ENCODE peak calls at places on chromosomes 12 and 14, in seven cellular contexts. One of them, this sample, is unnamed.

GRCh38 chr14:47277703-47278102 is 397.7 kb downstream of the MDGA2 start:
- DNase-seq in AG10803: no peak
- DNase-seq in stomach: no peak
- DNase-seq in colonic mucosa: no peak
- DNase-seq in body of pancreas: no peak
- DNase-seq in lung: peak
- DNase-seq in tibial nerve: no peak
- DNase-seq in this sample: no peak

GRCh38 chr14:22814945-22815713 is at the start of gene SLC7A7:
- DNase-seq in AG10803: peak
- DNase-seq in stomach: no peak
- DNase-seq in colonic mucosa: peak
- DNase-seq in body of pancreas: no peak
- DNase-seq in lung: peak
- DNase-seq in tibial nerve: no peak
- DNase-seq in this sample: no peak

GRCh38 chr12:49049566-49050224 is 10.9 kb downstream of the KMT2D start:
- DNase-seq in AG10803: peak
- DNase-seq in stomach: no peak
- DNase-seq in colonic mucosa: no peak
- DNase-seq in body of pancreas: no peak
- DNase-seq in lung: no peak
- DNase-seq in tibial nerve: no peak
- DNase-seq in this sample: no peak

GRCh38 chr12:60230103-60230502 is 634.3 kb downstream of the SLC16A7 start:
- DNase-seq in AG10803: peak
- DNase-seq in stomach: no peak
- DNase-seq in colonic mucosa: no peak
- DNase-seq in body of pancreas: no peak
- DNase-seq in lung: no peak
- DNase-seq in tibial nerve: no peak
- DNase-seq in this sample: no peak

GRCh38 chr12:111094157-111094772 is 173.9 kb upstream of the MYL2 start:
- DNase-seq in AG10803: no peak
- DNase-seq in stomach: no peak
- DNase-seq in colonic mucosa: no peak
- DNase-seq in body of pancreas: no peak
- DNase-seq in lung: no peak
- DNase-seq in tibial nerve: no peak
- DNase-seq in this sample: no peak

GRCh38 chr12:124520896-124521295 is 46.5 kb downstream of the NCOR2 start:
- DNase-seq in AG10803: no peak
- DNase-seq in stomach: no peak
- DNase-seq in colonic mucosa: no peak
- DNase-seq in body of pancreas: no peak
- DNase-seq in lung: no peak
- DNase-seq in tibial nerve: no peak
- DNase-seq in this sample: no peak

GRCh38 chr12:15693233-15693911 is 95.8 kb downstream of the EPS8 start:
- DNase-seq in AG10803: no peak
- DNase-seq in stomach: no peak
- DNase-seq in colonic mucosa: no peak
- DNase-seq in body of pancreas: no peak
- DNase-seq in lung: no peak
- DNase-seq in tibial nerve: no peak
- DNase-seq in this sample: no peak

GRCh38 chr14:20623798-20624197 is 17.7 kb downstream of the OR6S1 start:
- DNase-seq in AG10803: no peak
- DNase-seq in stomach: no peak
- DNase-seq in colonic mucosa: no peak
- DNase-seq in body of pancreas: no peak
- DNase-seq in lung: no peak
- DNase-seq in tibial nerve: no peak
- DNase-seq in this sample: no peak

GRCh38 chr14:68898248-68899032 is 80.7 kb downstream of the ACTN1 start:
- DNase-seq in AG10803: no peak
- DNase-seq in stomach: no peak
- DNase-seq in colonic mucosa: no peak
- DNase-seq in body of pancreas: no peak
- DNase-seq in lung: no peak
- DNase-seq in tibial nerve: no peak
- DNase-seq in this sample: no peak

GRCh38 chr12:92338671-92339070 is 193.0 kb upstream of the BTG1 start:
- DNase-seq in AG10803: peak
- DNase-seq in stomach: no peak
- DNase-seq in colonic mucosa: no peak
- DNase-seq in body of pancreas: no peak
- DNase-seq in lung: no peak
- DNase-seq in tibial nerve: no peak
- DNase-seq in this sample: no peak

GRCh38 chr12:78038986-78039385 is 208.3 kb downstream of the NAV3 start:
- DNase-seq in AG10803: no peak
- DNase-seq in stomach: no peak
- DNase-seq in colonic mucosa: no peak
- DNase-seq in body of pancreas: no peak
- DNase-seq in lung: no peak
- DNase-seq in tibial nerve: no peak
- DNase-seq in this sample: no peak

GRCh38 chr12:76726626-76727025 is 37.3 kb upstream of the ZDHHC17 start:
- DNase-seq in AG10803: no peak
- DNase-seq in stomach: no peak
- DNase-seq in colonic mucosa: no peak
- DNase-seq in body of pancreas: no peak
- DNase-seq in lung: no peak
- DNase-seq in tibial nerve: no peak
- DNase-seq in this sample: no peak

GRCh38 chr12:75705749-75706719 is 194.6 kb upstream of the KRR1 start:
- DNase-seq in AG10803: peak
- DNase-seq in stomach: no peak
- DNase-seq in colonic mucosa: peak
- DNase-seq in body of pancreas: no peak
- DNase-seq in lung: peak
- DNase-seq in tibial nerve: no peak
- DNase-seq in this sample: no peak

GRCh38 chr14:37114559-37114958 is 57.8 kb downstream of the SLC25A21 start:
- DNase-seq in AG10803: no peak
- DNase-seq in stomach: no peak
- DNase-seq in colonic mucosa: no peak
- DNase-seq in body of pancreas: no peak
- DNase-seq in lung: no peak
- DNase-seq in tibial nerve: no peak
- DNase-seq in this sample: no peak

GRCh38 chr14:37122288-37122687 is 50.1 kb downstream of the SLC25A21 start:
- DNase-seq in AG10803: peak
- DNase-seq in stomach: no peak
- DNase-seq in colonic mucosa: no peak
- DNase-seq in body of pancreas: no peak
- DNase-seq in lung: no peak
- DNase-seq in tibial nerve: no peak
- DNase-seq in this sample: no peak

GRCh38 chr14:37114039-37114438 is 58.4 kb downstream of the SLC25A21 start:
- DNase-seq in AG10803: peak
- DNase-seq in stomach: no peak
- DNase-seq in colonic mucosa: no peak
- DNase-seq in body of pancreas: no peak
- DNase-seq in lung: no peak
- DNase-seq in tibial nerve: no peak
- DNase-seq in this sample: peak

GRCh38 chr14:37118673-37119366 is 53.6 kb downstream of the SLC25A21 start:
- DNase-seq in AG10803: no peak
- DNase-seq in stomach: no peak
- DNase-seq in colonic mucosa: no peak
- DNase-seq in body of pancreas: no peak
- DNase-seq in lung: no peak
- DNase-seq in tibial nerve: no peak
- DNase-seq in this sample: no peak

DNA sequence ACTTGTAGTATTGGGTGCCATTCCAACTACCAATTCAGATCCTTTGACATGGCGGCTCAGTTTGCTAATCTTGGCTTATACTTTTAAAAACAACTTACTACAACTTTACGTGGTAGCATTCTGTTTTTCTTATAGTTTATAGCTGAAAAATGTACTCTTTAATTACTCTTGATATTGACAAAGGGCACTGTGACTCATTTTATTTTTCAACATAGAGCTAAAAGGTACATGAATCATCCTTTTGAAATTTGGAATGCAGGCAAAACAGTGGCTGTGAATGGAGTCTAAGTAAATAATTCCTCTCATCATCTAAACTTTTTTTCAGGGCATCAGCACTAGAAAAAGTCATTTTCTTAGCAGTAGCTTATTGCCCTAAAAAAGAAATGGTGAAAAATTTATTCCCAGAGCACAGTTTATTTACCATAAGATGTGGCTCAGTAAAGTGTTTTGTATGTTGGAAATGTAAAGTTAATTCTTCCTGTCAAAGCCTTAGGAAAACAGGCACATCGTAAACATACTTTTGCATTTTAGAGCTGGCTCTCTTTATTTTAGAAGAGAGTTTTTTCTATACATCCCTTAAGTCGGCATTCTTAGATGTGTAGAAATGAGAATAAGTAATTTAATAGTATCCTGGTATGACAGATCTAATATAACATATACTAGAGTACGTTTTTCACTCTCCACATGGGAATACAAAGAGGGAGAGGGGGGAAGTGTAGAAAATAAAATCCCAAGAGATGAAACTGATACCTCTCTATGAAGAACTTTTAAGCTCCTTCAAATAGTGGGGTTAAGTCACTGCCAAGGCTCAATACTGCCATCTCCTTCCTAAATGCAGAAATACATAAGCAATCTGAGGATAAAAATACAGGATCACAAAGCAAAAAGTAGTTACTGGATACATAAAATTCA is 55.2 kb downstream of the SLC25A21 start:
- DNase-seq in AG10803: peak
- DNase-seq in stomach: no peak
- DNase-seq in colonic mucosa: no peak
- DNase-seq in body of pancreas: no peak
- DNase-seq in lung: no peak
- DNase-seq in tibial nerve: no peak
- DNase-seq in this sample: no peak
- TF ChIP-seq CTCF in AG10803: peak
- TF ChIP-seq CTCF in stomach: no peak
- TF ChIP-seq CTCF in colonic mucosa: no peak
- TF ChIP-seq CTCF in body of pancreas: no peak
- TF ChIP-seq CTCF in lung: no peak
- TF ChIP-seq CTCF in tibial nerve: peak
- TF ChIP-seq CTCF in this sample: peak

DNA sequence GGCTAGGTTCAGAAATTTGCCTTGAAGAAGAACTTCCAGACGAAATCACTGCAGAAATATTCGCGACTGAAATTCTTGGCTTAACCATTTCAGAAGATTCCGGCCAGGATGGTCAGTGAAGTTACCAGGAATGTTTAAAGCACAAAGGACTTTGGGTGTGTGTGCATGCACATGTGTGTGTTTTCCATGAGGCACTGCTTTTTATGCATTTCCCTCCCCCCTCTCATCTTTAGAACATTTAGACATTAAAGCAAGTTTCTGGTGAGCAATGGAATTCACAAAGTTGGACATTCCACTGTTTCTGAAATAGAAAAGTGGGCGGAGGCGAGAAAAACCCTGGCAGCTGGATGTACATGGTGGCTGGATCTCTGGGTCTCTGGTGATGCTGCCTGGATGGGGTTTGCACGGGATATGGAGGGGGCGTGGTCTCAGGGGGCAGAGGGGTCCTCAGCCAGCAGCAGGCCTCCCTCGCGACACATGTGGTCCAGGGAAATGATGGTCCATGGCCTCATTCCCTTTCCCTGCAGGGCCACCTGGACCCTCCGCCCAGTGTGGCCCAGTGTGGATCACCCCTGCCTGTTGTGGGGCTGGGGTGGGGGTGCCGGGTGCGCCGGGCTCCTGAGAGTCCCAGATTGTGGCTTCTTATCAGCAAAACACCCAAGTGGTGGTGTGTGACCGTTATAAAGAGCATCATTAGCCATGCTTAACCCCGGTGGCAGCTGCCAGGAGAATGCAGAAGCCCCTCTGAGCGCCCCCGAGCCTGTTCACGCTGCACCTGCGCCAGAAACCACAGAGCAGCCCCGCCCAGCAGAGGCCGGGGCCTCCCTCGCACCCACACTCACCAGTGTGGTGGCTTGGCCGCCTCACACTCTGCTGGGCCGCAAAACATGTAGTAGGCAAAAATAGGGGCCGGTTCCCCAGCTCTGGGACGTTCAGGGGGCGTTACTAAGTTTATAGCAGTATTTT is 17.8 kb upstream of the BCL7A start:
- DNase-seq in AG10803: peak
- DNase-seq in stomach: no peak
- DNase-seq in colonic mucosa: no peak
- DNase-seq in body of pancreas: no peak
- DNase-seq in lung: no peak
- DNase-seq in tibial nerve: no peak
- DNase-seq in this sample: no peak
- H3K4me3 ChIP-seq in AG10803: no peak
- H3K4me3 ChIP-seq in stomach: no peak
- H3K4me3 ChIP-seq in colonic mucosa: no peak
- H3K4me3 ChIP-seq in body of pancreas: no peak
- H3K4me3 ChIP-seq in lung: no peak
- H3K4me3 ChIP-seq in tibial nerve: no peak
- H3K4me3 ChIP-seq in this sample: no peak

DNA sequence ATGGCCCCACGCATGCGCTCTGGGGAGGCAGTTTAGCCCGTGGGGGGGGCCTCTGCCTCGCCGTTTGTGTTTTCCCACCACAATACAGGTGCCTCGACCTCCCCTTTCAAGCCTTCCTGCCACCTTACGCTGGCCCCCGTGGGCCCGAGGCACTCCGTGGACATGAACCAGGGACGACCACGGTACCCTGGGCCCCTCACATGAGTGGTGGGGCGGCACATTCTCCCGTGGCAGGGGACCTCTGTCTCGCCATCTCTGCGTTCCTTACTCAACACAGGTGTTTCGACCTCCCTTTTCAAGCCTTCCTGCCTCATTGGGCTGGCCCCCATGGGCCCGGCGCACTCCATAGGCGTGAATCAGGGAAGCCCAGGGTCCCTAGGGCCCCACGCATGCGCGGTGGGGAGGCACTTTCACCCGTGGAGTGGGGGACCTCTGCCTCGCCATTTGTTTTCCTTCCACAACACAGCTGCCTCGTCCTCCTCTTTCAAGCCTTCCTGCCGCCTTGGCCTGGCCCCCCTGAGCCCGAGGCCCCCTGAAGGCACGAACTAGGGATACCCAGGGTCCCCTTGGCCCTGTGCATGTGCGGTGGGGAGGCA is 339.5 kb downstream of the ALG10 start:
- DNase-seq in AG10803: no peak
- DNase-seq in stomach: no peak
- DNase-seq in colonic mucosa: no peak
- DNase-seq in body of pancreas: no peak
- DNase-seq in lung: no peak
- DNase-seq in tibial nerve: no peak
- DNase-seq in this sample: no peak
- TF ChIP-seq CTCF in AG10803: no peak
- TF ChIP-seq CTCF in stomach: no peak
- TF ChIP-seq CTCF in colonic mucosa: no peak
- TF ChIP-seq CTCF in body of pancreas: no peak
- TF ChIP-seq CTCF in lung: no peak
- TF ChIP-seq CTCF in tibial nerve: no peak
- TF ChIP-seq CTCF in this sample: no peak

DNA sequence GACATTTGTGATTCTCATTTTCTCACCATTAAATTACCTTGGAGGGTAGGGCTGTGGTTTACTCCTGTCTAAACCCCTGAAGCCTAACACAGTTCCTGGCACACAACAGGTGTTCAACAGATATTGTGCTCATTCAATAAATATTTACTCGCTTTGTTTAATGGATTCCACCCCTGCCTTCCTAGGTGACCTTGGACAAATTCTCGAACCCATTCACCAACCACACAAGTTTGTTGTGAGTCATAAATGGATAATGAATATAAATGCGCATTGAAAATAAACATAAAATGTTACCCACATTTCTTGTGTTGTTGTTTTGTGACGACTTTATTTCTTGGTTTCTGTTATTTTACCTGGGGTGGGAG is 362 bp upstream of the TSFM start:
- DNase-seq in AG10803: no peak
- DNase-seq in stomach: no peak
- DNase-seq in colonic mucosa: no peak
- DNase-seq in body of pancreas: no peak
- DNase-seq in lung: no peak
- DNase-seq in tibial nerve: no peak
- DNase-seq in this sample: no peak
- H3K4me3 ChIP-seq in AG10803: no peak
- H3K4me3 ChIP-seq in stomach: peak
- H3K4me3 ChIP-seq in colonic mucosa: no peak
- H3K4me3 ChIP-seq in body of pancreas: no peak
- H3K4me3 ChIP-seq in lung: no peak
- H3K4me3 ChIP-seq in tibial nerve: peak
- H3K4me3 ChIP-seq in this sample: peak

This sample was measured in LNCaP clone FGC.